ENCODE peak calls at places on chromosomes 5 and 9, in eight cellular contexts. M, G, P, I, E, B, H and R are unnamed samples. For H3K9me3, the result is how much of the 10 kb centered on the place peaks cover.

GRCh38 chr9:111945216-111945615 is 48.6 kb downstream of the UGCG start:
- DNase-seq in M (no peak), G (no peak), P (no peak), I (no peak), E (peak), B (no peak), H (no peak), R (no peak)

GRCh38 chr9:125261501-125262216 is at the start of gene GAPVD1:
- DNase-seq in M (peak), G (peak), P (peak), I (peak), E (peak), B (peak), H (peak), R (peak)

GRCh38 chr5:161562446-161562845 is 15.9 kb upstream of the GABRB2 start:
- DNase-seq in M (no peak), G (no peak), P (no peak), I (no peak), E (no peak), B (no peak), H (no peak), R (no peak)

GRCh38 chr5:143084452-143084851 is 314.3 kb downstream of the ARHGAP26 start:
- DNase-seq in M (no peak), G (no peak), P (no peak), I (no peak), E (no peak), B (no peak), H (no peak), R (no peak)

GRCh38 chr5:52783226-52783959 is 4.3 kb upstream of the ITGA1 start:
- DNase-seq in M (no peak), G (no peak), P (no peak), I (no peak), E (no peak), B (no peak), H (no peak), R (no peak)

GRCh38 chr5:143290115-143290514 is 113.4 kb downstream of the NR3C1 start:
- DNase-seq in M (no peak), G (no peak), P (no peak), I (no peak), E (no peak), B (no peak), H (no peak), R (no peak)

GRCh38 chr9:124217839-124218437 is 39.8 kb upstream of the NEK6 start:
- DNase-seq in M (no peak), G (no peak), P (no peak), I (no peak), E (no peak), B (no peak), H (no peak), R (no peak)

GRCh38 chr5:143243103-143243502 is 160.4 kb downstream of the NR3C1 start:
- DNase-seq in M (no peak), G (no peak), P (no peak), I (no peak), E (no peak), B (no peak), H (no peak), R (no peak)

GRCh38 chr5:73515232-73515631 is 17.0 kb downstream of the BTF3 start:
- DNase-seq in M (no peak), G (no peak), P (no peak), I (peak), E (no peak), B (no peak), H (no peak), R (no peak)

GRCh38 chr5:126614189-126614588 is 13.4 kb downstream of the PHAX start:
- DNase-seq in M (no peak), G (no peak), P (no peak), I (no peak), E (no peak), B (no peak), H (no peak), R (no peak)

GRCh38 chr5:96962540-96962991 is 26.7 kb downstream of the LNPEP start:
- DNase-seq in M (peak), G (no peak), P (no peak), I (no peak), E (no peak), B (no peak), H (no peak), R (no peak)

GRCh38 chr5:51843893-51844292 is 460.6 kb downstream of the ISL1 start:
- DNase-seq in M (no peak), G (no peak), P (no peak), I (no peak), E (no peak), B (no peak), H (no peak), R (no peak)

GRCh38 chr9:125297917-125298316 is 36.3 kb downstream of the GAPVD1 start:
- DNase-seq in M (no peak), G (no peak), P (no peak), I (no peak), E (no peak), B (no peak), H (no peak), R (no peak)

GRCh38 chr9:26524225-26524624 is 368.4 kb downstream of the CAAP1 start:
- DNase-seq in M (no peak), G (peak), P (no peak), I (peak), E (no peak), B (no peak), H (no peak), R (no peak)

GRCh38 chr9:133168432-133168831 is 4.7 kb upstream of the GBGT1 start:
- DNase-seq in M (no peak), G (no peak), P (no peak), I (no peak), E (no peak), B (no peak), H (no peak), R (no peak)

GRCh38 chr9:127192744-127193143 is 70.3 kb upstream of the ANGPTL2 start:
- DNase-seq in M (no peak), G (no peak), P (no peak), I (no peak), E (no peak), B (no peak), H (no peak), R (no peak)

GRCh38 chr9:79692857-79693571 is 121.2 kb downstream of the TLE4 start:
- DNase-seq in M (no peak), G (no peak), P (no peak), I (no peak), E (peak), B (no peak), H (no peak), R (no peak)

GRCh38 chr9:17863213-17863883 is 284.5 kb downstream of the SH3GL2 start:
- DNase-seq in M (no peak), G (no peak), P (no peak), I (no peak), E (no peak), B (no peak), H (no peak), R (no peak)

GRCh38 chr5:78896128-78896527 is 89.0 kb downstream of the ARSB start:
- DNase-seq in M (no peak), G (no peak), P (no peak), I (no peak), E (peak), B (no peak), H (no peak), R (no peak)

GRCh38 chr5:170291324-170291847 is 6.2 kb downstream of the LCP2 start:
- DNase-seq in M (no peak), G (no peak), P (no peak), I (no peak), E (no peak), B (no peak), H (no peak), R (no peak)

GRCh38 chr9:124878518-124878917 is 16.6 kb downstream of the ARPC5L start:
- DNase-seq in M (no peak), G (no peak), P (no peak), I (no peak), E (no peak), B (no peak), H (no peak), R (no peak)

GRCh38 chr5:87560528-87560927 is 147.8 kb upstream of the CCNH start:
- DNase-seq in M (no peak), G (no peak), P (no peak), I (no peak), E (no peak), B (no peak), H (no peak), R (no peak)

GRCh38 chr5:32642276-32643002 is 57.1 kb downstream of the SUB1 start:
- DNase-seq in M (no peak), G (no peak), P (no peak), I (no peak), E (peak), B (no peak), H (no peak), R (no peak)

GRCh38 chr9:121454972-121455371 is 44.7 kb downstream of the GGTA1 start:
- DNase-seq in M (no peak), G (no peak), P (no peak), I (no peak), E (no peak), B (no peak), H (no peak), R (no peak)

GRCh38 chr9:112925058-112925641 is 34.5 kb upstream of the SLC46A2 start:
- DNase-seq in M (no peak), G (peak), P (no peak), I (no peak), E (peak), B (peak), H (no peak), R (no peak)

GRCh38 chr5:57259704-57260103 is 85.8 kb downstream of the GPBP1 start:
- DNase-seq in M (no peak), G (no peak), P (no peak), I (no peak), E (no peak), B (no peak), H (no peak), R (no peak)

GRCh38 chr5:83025690-83026472 is 51.3 kb downstream of the TMEM167A start:
- DNase-seq in M (no peak), G (no peak), P (no peak), I (no peak), E (no peak), B (no peak), H (no peak), R (no peak)

GRCh38 chr5:95445442-95445841 is 54.3 kb downstream of the FAM81B start:
- DNase-seq in M (no peak), G (no peak), P (no peak), I (no peak), E (no peak), B (no peak), H (no peak), R (no peak)

DNA sequence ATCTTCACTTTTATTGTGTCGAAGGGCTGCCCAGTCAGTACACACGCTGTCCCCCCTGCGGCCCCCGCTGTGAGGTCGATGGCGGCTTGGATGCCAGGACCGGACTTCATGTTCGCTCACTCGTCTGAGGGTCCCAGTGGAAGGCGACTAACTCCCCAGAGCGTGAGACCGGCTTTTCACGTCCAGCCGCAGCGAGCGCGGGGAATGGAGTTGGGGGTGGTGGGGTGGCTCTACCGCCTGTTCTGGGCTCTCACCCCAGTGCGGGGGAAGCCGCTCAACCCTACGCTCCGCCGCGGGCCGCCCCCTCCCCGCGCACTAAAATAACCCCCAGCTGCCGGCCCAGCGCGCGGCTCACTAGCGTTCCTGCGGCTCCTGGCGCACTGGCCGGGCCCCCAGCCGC is at the start of gene SLC25A2:
- DNase-seq in M (no peak), G (no peak), P (no peak), I (no peak), E (no peak), B (no peak), H (no peak), R (no peak)
- H3K9me3 ChIP-seq in M (under half), G (under half), P (half or more), I (half or more), E (under half), B (under half), H (under half), R (half or more)

GRCh38 chr5:65035212-65036206 is 266.8 kb downstream of the CWC27 start:
- DNase-seq in M (peak), G (peak), P (peak), I (peak), E (peak), B (peak), H (peak), R (peak)
- TF ChIP-seq CTCF in M (no peak), G (no peak), P (peak), I (peak), E (no peak), B (no peak), H (no peak), R (no peak)

GRCh38 chr9:580652-581342 is 260.7 kb upstream of the DMRT1 start:
- DNase-seq in M (no peak), G (no peak), P (no peak), I (no peak), E (no peak), B (no peak), H (no peak), R (no peak)
- H3K9me3 ChIP-seq in M (under half), G (under half), P (under half), I (under half), E (under half), B (under half), H (under half), R (under half)

GRCh38 chr5:43106290-43106638 is 14.4 kb upstream of the ZNF131 start:
- DNase-seq in M (no peak), G (no peak), P (no peak), I (no peak), E (no peak), B (no peak), H (no peak), R (no peak)

GRCh38 chr5:43105369-43106289 is 15.1 kb upstream of the ZNF131 start:
- DNase-seq in M (peak), G (peak), P (peak), I (peak), E (peak), B (peak), H (peak), R (peak)

GRCh38 chr5:43113546-43113945 is 7.2 kb upstream of the ZNF131 start:
- DNase-seq in M (no peak), G (no peak), P (no peak), I (no peak), E (no peak), B (no peak), H (no peak), R (no peak)

GRCh38 chr5:43115968-43116367 is 4.7 kb upstream of the ZNF131 start:
- DNase-seq in M (no peak), G (no peak), P (no peak), I (no peak), E (no peak), B (no peak), H (no peak), R (no peak)

DNA sequence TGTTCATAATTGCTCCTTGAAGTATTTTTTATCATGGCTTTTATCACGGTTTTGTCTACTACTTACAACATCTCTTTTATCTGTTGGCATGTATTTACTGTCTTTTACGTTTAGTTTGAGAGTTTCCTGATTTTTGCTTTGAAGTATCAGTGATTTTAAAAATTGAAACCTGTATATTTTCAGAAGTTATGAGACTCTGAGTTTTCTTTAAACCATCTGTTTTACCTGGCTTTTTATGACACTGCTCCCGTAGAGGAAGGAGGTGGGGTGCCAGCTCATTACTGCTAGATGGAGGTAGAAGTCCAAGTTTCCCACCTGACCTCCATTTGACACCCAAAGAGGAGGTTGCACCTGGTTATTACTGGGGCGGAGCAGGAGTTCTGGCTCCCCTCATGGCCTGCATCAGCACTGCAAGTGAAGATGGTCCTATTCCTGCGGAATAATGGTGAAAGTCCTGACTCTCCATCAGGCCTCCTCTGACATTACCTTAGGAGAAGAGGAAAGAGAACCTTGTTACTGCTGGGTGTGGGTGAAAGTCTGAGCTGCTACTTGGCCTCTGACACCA is 10.0 kb upstream of the ZNF131 start:
- DNase-seq in M (no peak), G (no peak), P (no peak), I (no peak), E (no peak), B (peak), H (no peak), R (peak)
- TF ChIP-seq CTCF in M (peak), G (peak), P (peak), I (no peak), E (peak), B (peak), H (peak), R (peak)

GRCh38 chr5:2352101-2352861 is 399.2 kb downstream of the IRX2 start:
- DNase-seq in M (no peak), G (no peak), P (no peak), I (no peak), E (no peak), B (peak), H (no peak), R (no peak)

GRCh38 chr5:2357309-2357708 is 394.2 kb downstream of the IRX2 start:
- DNase-seq in M (no peak), G (no peak), P (no peak), I (no peak), E (no peak), B (no peak), H (no peak), R (no peak)

GRCh38 chr5:2353871-2354440 is 397.5 kb downstream of the IRX2 start:
- DNase-seq in M (no peak), G (no peak), P (no peak), I (no peak), E (no peak), B (no peak), H (no peak), R (no peak)

GRCh38 chr5:2353211-2353610 is 398.3 kb downstream of the IRX2 start:
- DNase-seq in M (no peak), G (no peak), P (no peak), I (no peak), E (no peak), B (no peak), H (no peak), R (no peak)

DNA sequence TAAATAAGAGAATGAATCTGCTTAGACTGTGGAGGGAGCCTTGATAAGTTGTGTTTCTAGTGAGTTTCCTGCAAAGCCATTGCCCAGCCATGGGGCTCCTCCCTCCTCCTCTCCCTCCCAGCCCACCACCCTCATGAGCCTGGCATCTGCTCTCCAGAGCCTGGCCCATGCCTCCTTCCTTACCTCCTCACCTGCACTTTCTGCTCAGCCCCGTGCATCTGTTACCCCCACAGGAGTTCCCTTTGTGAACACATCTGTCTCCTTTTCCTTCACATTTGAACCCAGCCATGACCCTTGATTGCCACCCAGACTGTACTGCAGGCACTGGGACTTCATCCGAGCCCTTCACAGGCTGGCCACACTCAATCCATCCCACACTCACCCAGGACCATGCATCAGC is 395.6 kb downstream of the IRX2 start:
- DNase-seq in M (no peak), G (no peak), P (no peak), I (no peak), E (no peak), B (no peak), H (no peak), R (no peak)
- H3K9me3 ChIP-seq in M (under half), G (under half), P (under half), I (under half), E (under half), B (under half), H (under half), R (under half)

GRCh38 chr9:91382298-91382697 is 20.6 kb upstream of the AUH start:
- DNase-seq in M (no peak), G (no peak), P (no peak), I (no peak), E (no peak), B (no peak), H (no peak), R (no peak)

GRCh38 chr9:91383577-91383976 is 21.9 kb upstream of the AUH start:
- DNase-seq in M (no peak), G (no peak), P (no peak), I (no peak), E (no peak), B (no peak), H (no peak), R (no peak)

GRCh38 chr9:91376239-91376638 is 14.5 kb upstream of the AUH start:
- DNase-seq in M (peak), G (no peak), P (no peak), I (no peak), E (peak), B (no peak), H (no peak), R (no peak)

GRCh38 chr9:91378695-91379127 is 17.0 kb upstream of the AUH start:
- DNase-seq in M (no peak), G (no peak), P (no peak), I (no peak), E (peak), B (peak), H (no peak), R (no peak)

GRCh38 chr9:91379461-91379860 is 17.7 kb upstream of the AUH start:
- DNase-seq in M (no peak), G (no peak), P (no peak), I (no peak), E (no peak), B (no peak), H (no peak), R (no peak)
- TF ChIP-seq CTCF in M (no peak), G (no peak), P (no peak), I (no peak), E (no peak), B (no peak), H (no peak), R (no peak)

DNA sequence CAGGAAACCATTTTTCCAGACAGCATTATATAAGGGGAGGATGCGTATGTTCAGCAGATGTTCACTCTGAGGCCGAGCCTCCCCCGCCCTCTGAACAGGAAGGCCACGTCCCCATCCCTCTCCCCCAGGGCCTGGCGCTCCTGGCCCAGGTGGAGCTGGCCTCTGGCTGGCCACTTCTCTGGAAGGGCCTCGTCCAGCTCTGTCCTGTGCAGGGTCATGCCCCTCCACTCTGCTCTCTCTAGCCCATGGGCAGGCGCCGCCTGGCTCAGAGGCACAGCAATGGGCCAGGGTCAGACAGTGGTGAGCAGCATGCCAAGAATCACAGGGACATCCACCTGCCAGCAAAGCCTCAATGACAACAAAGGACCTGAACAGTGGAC is 34.2 kb downstream of the ADAMTS2 start:
- DNase-seq in M (no peak), G (no peak), P (no peak), I (no peak), E (no peak), B (no peak), H (no peak), R (no peak)
- H3K9me3 ChIP-seq in M (under half), G (under half), P (under half), I (under half), E (under half), B (under half), H (under half), R (under half)

GRCh38 chr5:63055421-63055820 is 476.8 kb downstream of the LRRC70 start:
- DNase-seq in M (no peak), G (no peak), P (no peak), I (no peak), E (no peak), B (peak), H (no peak), R (no peak)

GRCh38 chr5:63050916-63051315 is 472.3 kb downstream of the LRRC70 start:
- DNase-seq in M (no peak), G (no peak), P (no peak), I (no peak), E (no peak), B (peak), H (no peak), R (no peak)

GRCh38 chr5:63053019-63053638 is 474.5 kb downstream of the LRRC70 start:
- DNase-seq in M (no peak), G (no peak), P (peak), I (peak), E (no peak), B (peak), H (no peak), R (no peak)

DNA sequence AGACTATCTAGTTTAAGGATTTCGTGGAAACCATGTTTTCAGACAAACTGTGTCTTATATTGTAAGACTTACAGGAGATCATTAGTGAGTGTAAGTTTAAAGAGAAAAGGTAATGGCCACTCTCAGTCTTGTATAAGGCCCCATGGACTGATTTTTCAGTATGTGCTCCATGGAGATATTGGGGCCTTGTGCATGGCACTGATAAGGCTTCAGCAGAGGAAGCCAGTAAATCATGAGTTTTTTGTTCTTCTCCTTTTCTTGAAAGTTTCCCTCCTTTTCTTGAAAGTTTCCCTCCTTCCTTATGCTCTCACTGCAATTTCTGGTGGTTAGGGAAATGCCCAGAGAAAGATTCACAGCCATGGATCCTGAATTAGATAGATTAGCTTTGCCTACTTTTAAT is 471.3 kb downstream of the LRRC70 start:
- DNase-seq in M (no peak), G (no peak), P (no peak), I (no peak), E (no peak), B (no peak), H (no peak), R (no peak)
- TF ChIP-seq CTCF in M (no peak), G (no peak), P (no peak), I (no peak), E (no peak), B (no peak), H (no peak), R (no peak)